ENCODE peak calls at places on chromosomes 7 and 10, in seven cellular contexts. S is hepatic stellate cell; I is NCI-H1105 treated with DMSO at 0.1 percent for 48 hours; W is dorsolateral prefrontal cortex; X is T-helper 9 cell; A is T-helper 2 cell treated with Interferon-gamma antibody and Interleukin-4, amounts not matched to agents 5 μg/mL and 100 μg/mL, for 36 hours; B is pancreas. G is an unnamed sample.

GRCh38 chr7:152881893-152882292 is 122.3 kb downstream of the ACTR3B start:
- DNase-seq in S (no peak), I (no peak), W (no peak), X (no peak), A (no peak), B (no peak), G (no peak)

GRCh38 chr7:157518514-157519175 is 181.8 kb downstream of the DNAJB6 start:
- DNase-seq in S (no peak), I (no peak), W (no peak), X (no peak), A (no peak), B (no peak), G (no peak)

GRCh38 chr10:67277402-67277801 is 351.6 kb downstream of the LRRTM3 start:
- DNase-seq in S (no peak), I (no peak), W (no peak), X (no peak), A (no peak), B (no peak), G (no peak)

GRCh38 chr7:143460585-143460984 is 17.1 kb upstream of the TAS2R41 start:
- DNase-seq in S (no peak), I (no peak), W (no peak), X (no peak), A (no peak), B (no peak), G (no peak)

GRCh38 chr7:121126801-121127534 is 138.5 kb downstream of the CPED1 start:
- DNase-seq in S (no peak), I (peak), W (no peak), X (no peak), A (no peak), B (no peak), G (no peak)

GRCh38 chr7:46628389-46628788 is 707.3 kb upstream of the IGFBP3 start:
- DNase-seq in S (no peak), I (no peak), W (no peak), X (no peak), A (no peak), B (no peak), G (no peak)

GRCh38 chr7:28754027-28754426 is 204.1 kb downstream of the TRIL start:
- DNase-seq in S (no peak), I (no peak), W (peak), X (no peak), A (no peak), B (no peak), G (no peak)

GRCh38 chr7:14822481-14822854 is 80.1 kb downstream of the DGKB start:
- DNase-seq in S (no peak), I (no peak), W (no peak), X (no peak), A (no peak), B (no peak), G (no peak)

GRCh38 chr10:124743188-124744046 is 761 bp downstream of the FAM53B start:
- DNase-seq in S (peak), I (no peak), W (no peak), X (no peak), A (no peak), B (peak), G (no peak)

GRCh38 chr7:23191022-23191421 is 9.2 kb downstream of the NUP42 start:
- DNase-seq in S (no peak), I (no peak), W (no peak), X (no peak), A (no peak), B (no peak), G (no peak)

G was measured in Peyer's patch.